ENCODE peak calls at places on chromosomes 3 and 15, in eight cellular contexts. N is activated T-cell treated with anti-CD3 and anti-CD28 coated beads for 4 hours; V is stimulated activated CD4-positive, alpha-beta T cell treated with anti-CD3 and anti-CD28 coated beads, Interleukin-12 subunit alpha, Interleukin-12 subunit beta, amount 100 ng/mL, for 4 hours; D is mesendoderm; B is left cardiac atrium; O is RCC 7860; J is stimulated activated CD8-positive, alpha-beta memory T cell treated with anti-CD3 and anti-CD28 coated beads, Interleukin-15, amount 100 ng/mL, for 1 hour; K is astrocyte of the spinal cord. Q is an unnamed sample.

GRCh38 chr3:136819784-136820640 is 1.1 kb downstream of the SLC35G2 start:
- DNase-seq in N (no peak), V (peak; percentile 12), D (peak; percentile 90), B (peak; percentile 58), O (no peak), J (no peak), K (peak; percentile 68), Q (peak; percentile 87)

GRCh38 chr3:194505791-194506415 is 19.1 kb upstream of the ATP13A3 start:
- DNase-seq in N (no peak), V (no peak), D (no peak), B (no peak), O (no peak), J (no peak), K (no peak), Q (no peak)

GRCh38 chr3:13484861-13485590 is 4.9 kb downstream of the HDAC11 start:
- DNase-seq in N (no peak), V (no peak), D (peak; percentile 48), B (peak; percentile 86), O (peak; percentile 72), J (no peak), K (peak; percentile 46), Q (peak; percentile 46)

GRCh38 chr15:82624438-82624837 is 22.7 kb downstream of the CPEB1 start:
- DNase-seq in N (no peak), V (no peak), D (no peak), B (no peak), O (no peak), J (no peak), K (no peak), Q (no peak)

GRCh38 chr3:11808231-11808630 is 38.5 kb downstream of the TAMM41 start:
- DNase-seq in N (no peak), V (no peak), D (peak; percentile 3), B (no peak), O (no peak), J (no peak), K (no peak), Q (no peak)

GRCh38 chr15:60399246-60399915 is 1.6 kb upstream of the ANXA2 start:
- DNase-seq in N (peak; percentile 20), V (no peak), D (no peak), B (no peak), O (no peak), J (no peak), K (no peak), Q (no peak)

GRCh38 chr3:152307829-152308474 is 39.2 kb downstream of the MBNL1 start:
- DNase-seq in N (no peak), V (no peak), D (peak; percentile 21), B (no peak), O (peak; percentile 96), J (no peak), K (no peak), Q (no peak)

GRCh38 chr3:28699283-28699682 is 350.7 kb upstream of the AZI2 start:
- DNase-seq in N (no peak), V (no peak), D (no peak), B (no peak), O (no peak), J (no peak), K (no peak), Q (no peak)

GRCh38 chr3:61425356-61425755 is 136.0 kb upstream of the PTPRG start:
- DNase-seq in N (no peak), V (no peak), D (peak; percentile 21), B (no peak), O (peak; percentile 14), J (no peak), K (no peak), Q (no peak)

GRCh38 chr15:77282333-77282732 is 137.6 kb downstream of the PEAK1 start:
- DNase-seq in N (no peak), V (no peak), D (peak; percentile 20), B (peak; percentile 23), O (no peak), J (no peak), K (peak; percentile 35), Q (peak; percentile 63)

GRCh38 chr3:30498587-30498967 is 107.8 kb upstream of the TGFBR2 start:
- DNase-seq in N (no peak), V (no peak), D (no peak), B (no peak), O (no peak), J (no peak), K (no peak), Q (no peak)

GRCh38 chr3:125069452-125069851 is 13.7 kb upstream of the HEG1 start:
- DNase-seq in N (no peak), V (no peak), D (no peak), B (no peak), O (no peak), J (no peak), K (no peak), Q (no peak)

GRCh38 chr3:39809181-39809994 is at the start of gene MYRIP:
- DNase-seq in N (no peak), V (no peak), D (peak; percentile 75), B (peak; percentile 74), O (no peak), J (no peak), K (no peak), Q (peak; percentile 75)

GRCh38 chr3:14520967-14521366 is 19.2 kb downstream of the GRIP2 start:
- DNase-seq in N (no peak), V (no peak), D (no peak), B (no peak), O (no peak), J (no peak), K (no peak), Q (no peak)

GRCh38 chr3:148727242-148727641 is 29.5 kb downstream of the AGTR1 start:
- DNase-seq in N (no peak), V (no peak), D (peak; percentile 76), B (no peak), O (peak; percentile 47), J (no peak), K (peak; percentile 15), Q (peak; percentile 70)

GRCh38 chr15:37133619-37134018 is 33.3 kb upstream of the MEIS2 start:
- DNase-seq in N (no peak), V (no peak), D (no peak), B (no peak), O (peak; percentile 19), J (no peak), K (peak; percentile 55), Q (no peak)

GRCh38 chr15:74322558-74323180 is 44.8 kb downstream of the CYP11A1 start:
- DNase-seq in N (peak; percentile 23), V (peak; percentile 46), D (peak; percentile 77), B (peak; percentile 69), O (peak; percentile 40), J (peak; percentile 40), K (peak; percentile 57), Q (peak; percentile 84)

GRCh38 chr3:40317061-40317676 is 7.7 kb downstream of the EIF1B start:
- DNase-seq in N (peak; percentile 29), V (no peak), D (peak; percentile 73), B (no peak), O (peak; percentile 46), J (no peak), K (peak; percentile 66), Q (peak; percentile 68)

GRCh38 chr3:37945407-37945802 is 45.2 kb upstream of the VILL start:
- DNase-seq in N (no peak), V (no peak), D (no peak), B (no peak), O (no peak), J (no peak), K (no peak), Q (no peak)

GRCh38 chr3:128282392-128283196 is 129.3 kb downstream of the EEFSEC start:
- DNase-seq in N (no peak), V (no peak), D (no peak), B (peak; percentile 84), O (no peak), J (no peak), K (peak; percentile 72), Q (peak; percentile 63)

GRCh38 chr3:105996781-105997180 is 128.0 kb upstream of the CBLB start:
- DNase-seq in N (no peak), V (no peak), D (no peak), B (no peak), O (no peak), J (no peak), K (peak; percentile 20), Q (no peak)

GRCh38 chr3:14791343-14791945 is 27.3 kb upstream of the FGD5 start:
- DNase-seq in N (peak; percentile 7), V (peak; percentile 27), D (peak; percentile 80), B (peak; percentile 81), O (no peak), J (peak; percentile 20), K (peak; percentile 5), Q (peak; percentile 82)

GRCh38 chr3:66989860-66990696 is 8.0 kb upstream of the KBTBD8 start:
- DNase-seq in N (no peak), V (no peak), D (peak; percentile 68), B (no peak), O (no peak), J (no peak), K (no peak), Q (peak; percentile 33)

GRCh38 chr3:149638401-149639092 is 19.3 kb downstream of the WWTR1 start:
- DNase-seq in N (no peak), V (no peak), D (no peak), B (no peak), O (no peak), J (no peak), K (peak; percentile 61), Q (peak; percentile 46)

GRCh38 chr3:179716226-179716625 is 63.4 kb downstream of the USP13 start:
- DNase-seq in N (no peak), V (no peak), D (no peak), B (no peak), O (peak; percentile 74), J (no peak), K (no peak), Q (no peak)

GRCh38 chr3:148233403-148233802 is 464.3 kb upstream of the AGTR1 start:
- DNase-seq in N (no peak), V (no peak), D (no peak), B (no peak), O (no peak), J (no peak), K (peak; percentile 16), Q (no peak)

GRCh38 chr3:173109143-173109542 is 31.9 kb downstream of the SPATA16 start:
- DNase-seq in N (no peak), V (no peak), D (peak; percentile 44), B (no peak), O (no peak), J (no peak), K (peak; percentile 16), Q (no peak)

GRCh38 chr3:70000563-70001081 is 1.1 kb downstream of the SAMMSON start:
- DNase-seq in N (no peak), V (no peak), D (no peak), B (no peak), O (no peak), J (no peak), K (no peak), Q (no peak)

GRCh38 chr3:76043746-76044145 is 258.4 kb upstream of the ZNF717 start:
- DNase-seq in N (no peak), V (no peak), D (peak; percentile 84), B (no peak), O (no peak), J (no peak), K (no peak), Q (no peak)

GRCh38 chr3:24264748-24265158 is 229.9 kb downstream of the THRB start:
- DNase-seq in N (no peak), V (no peak), D (peak; percentile 62), B (no peak), O (no peak), J (no peak), K (peak; percentile 43), Q (peak; percentile 31)

GRCh38 chr15:61051570-61052031 is 177.5 kb downstream of the RORA start:
- DNase-seq in N (no peak), V (no peak), D (peak; percentile 71), B (peak; percentile 41), O (no peak), J (no peak), K (peak; percentile 80), Q (peak; percentile 73)

GRCh38 chr3:37751537-37751936 is 110.1 kb upstream of the CTDSPL start:
- DNase-seq in N (no peak), V (no peak), D (no peak), B (no peak), O (no peak), J (no peak), K (no peak), Q (no peak)

GRCh38 chr15:57595011-57595866 is 3.5 kb downstream of the MYZAP start:
- DNase-seq in N (no peak), V (no peak), D (no peak), B (peak; percentile 55), O (no peak), J (no peak), K (no peak), Q (no peak)

GRCh38 chr15:59999064-59999377 is 5.1 kb upstream of the FOXB1 start:
- DNase-seq in N (no peak), V (no peak), D (peak; percentile 74), B (no peak), O (no peak), J (no peak), K (no peak), Q (no peak)